ENCODE peak calls at places on chromosomes 12 and 14, in six cellular contexts. V is endothelial cell of umbilical vein, J is breast epithelium, E is uterus, L is PC-3, I is Peyer's patch. Q is an unnamed sample.

GRCh38 chr14:89378119-89378518 is 38.9 kb downstream of the FOXN3 start:
- DNase-seq in V (no peak), J (no peak), E (no peak), L (no peak), I (no peak), Q (no peak)

GRCh38 chr14:28264306-28264705 is 502.3 kb upstream of the FOXG1 start:
- DNase-seq in V (no peak), J (no peak), E (no peak), L (no peak), I (no peak), Q (no peak)

GRCh38 chr14:96267916-96268315 is 11.9 kb downstream of the BDKRB1 start:
- DNase-seq in V (no peak), J (no peak), E (no peak), L (peak; percentile 42), I (no peak), Q (no peak)

GRCh38 chr12:48199784-48200198 is 3.3 kb downstream of the OR10AD1 start:
- DNase-seq in V (no peak), J (no peak), E (peak; percentile 81), L (peak; percentile 11), I (no peak), Q (no peak)

GRCh38 chr12:130846386-130846785 is 7.3 kb upstream of the STX2 start:
- DNase-seq in V (no peak), J (no peak), E (no peak), L (no peak), I (no peak), Q (no peak)

GRCh38 chr14:54785778-54786160 is 116.9 kb downstream of the GCH1 start:
- DNase-seq in V (no peak), J (no peak), E (no peak), L (no peak), I (no peak), Q (no peak)

GRCh38 chr12:1870998-1871917 is 47.2 kb downstream of the CACNA2D4 start:
- DNase-seq in V (no peak), J (no peak), E (no peak), L (no peak), I (no peak), Q (no peak)

GRCh38 chr14:76780875-76781647 is 19.8 kb downstream of the VASH1 start:
- DNase-seq in V (no peak), J (peak; percentile 16), E (no peak), L (no peak), I (no peak), Q (no peak)

GRCh38 chr14:96268426-96269358 is 12.7 kb downstream of the BDKRB1 start:
- DNase-seq in V (no peak), J (no peak), E (peak; percentile 87), L (peak; percentile 81), I (peak; percentile 62), Q (no peak)

GRCh38 chr14:60963761-60964160 is 17.1 kb downstream of the TRMT5 start:
- DNase-seq in V (peak; percentile 81), J (no peak), E (no peak), L (no peak), I (no peak), Q (no peak)

GRCh38 chr12:123046431-123046830 is 66.0 kb downstream of the ARL6IP4 start:
- DNase-seq in V (no peak), J (no peak), E (no peak), L (no peak), I (no peak), Q (no peak)

GRCh38 chr12:2693204-2693860 is 101.4 kb upstream of the FKBP4 start:
- DNase-seq in V (no peak), J (no peak), E (no peak), L (no peak), I (no peak), Q (no peak)

GRCh38 chr14:33642080-33642479 is 308.8 kb downstream of the EGLN3 start:
- DNase-seq in V (no peak), J (no peak), E (no peak), L (no peak), I (no peak), Q (no peak)

GRCh38 chr12:47987411-47988072 is 16.7 kb downstream of the COL2A1 start:
- DNase-seq in V (no peak), J (no peak), E (no peak), L (no peak), I (peak; percentile 36), Q (no peak)

GRCh38 chr12:124698211-124698997 is 131.0 kb upstream of the NCOR2 start:
- DNase-seq in V (no peak), J (no peak), E (no peak), L (no peak), I (no peak), Q (no peak)

GRCh38 chr12:121857322-121858246 is 1.1 kb downstream of the HPD start:
- DNase-seq in V (no peak), J (no peak), E (no peak), L (no peak), I (no peak), Q (no peak)

GRCh38 chr12:76264617-76265016 is 83.6 kb downstream of the BBS10 start:
- DNase-seq in V (peak; percentile 14), J (no peak), E (no peak), L (no peak), I (no peak), Q (no peak)

GRCh38 chr12:70919597-70920035 is 922 bp downstream of the PTPRR start:
- DNase-seq in V (no peak), J (no peak), E (no peak), L (no peak), I (no peak), Q (no peak)

GRCh38 chr12:49225551-49226166 is 36.8 kb upstream of the TUBA1A start:
- DNase-seq in V (peak; percentile 56), J (no peak), E (no peak), L (peak; percentile 47), I (peak; percentile 34), Q (no peak)

GRCh38 chr12:30428098-30428497 is 267.6 kb downstream of the IPO8 start:
- DNase-seq in V (no peak), J (no peak), E (no peak), L (no peak), I (no peak), Q (no peak)

GRCh38 chr12:30425445-30425844 is 270.2 kb downstream of the IPO8 start:
- DNase-seq in V (no peak), J (no peak), E (no peak), L (no peak), I (no peak), Q (no peak)

GRCh38 chr12:30422844-30423243 is 272.8 kb downstream of the IPO8 start:
- DNase-seq in V (no peak), J (no peak), E (no peak), L (no peak), I (no peak), Q (no peak)

GRCh38 chr12:30423330-30423729 is 272.3 kb downstream of the IPO8 start:
- DNase-seq in V (no peak), J (no peak), E (no peak), L (no peak), I (no peak), Q (no peak)

GRCh38 chr12:30427555-30427954 is 268.1 kb downstream of the IPO8 start:
- DNase-seq in V (no peak), J (no peak), E (no peak), L (no peak), I (no peak), Q (no peak)
- H3K27ac ChIP-seq in V (no peak overlapping the region), J (no peak overlapping the region), E (no peak overlapping the region), L (no peak overlapping the region), I (no peak overlapping the region), Q (no peak overlapping the region)

GRCh38 chr12:77996670-77997069 is 166.0 kb downstream of the NAV3 start:
- DNase-seq in V (no peak), J (no peak), E (no peak), L (no peak), I (no peak), Q (no peak)
- TF ChIP-seq CTCF in V (no peak), J (no peak), E (no peak), L (no peak), I (no peak), Q (no peak)

DNA sequence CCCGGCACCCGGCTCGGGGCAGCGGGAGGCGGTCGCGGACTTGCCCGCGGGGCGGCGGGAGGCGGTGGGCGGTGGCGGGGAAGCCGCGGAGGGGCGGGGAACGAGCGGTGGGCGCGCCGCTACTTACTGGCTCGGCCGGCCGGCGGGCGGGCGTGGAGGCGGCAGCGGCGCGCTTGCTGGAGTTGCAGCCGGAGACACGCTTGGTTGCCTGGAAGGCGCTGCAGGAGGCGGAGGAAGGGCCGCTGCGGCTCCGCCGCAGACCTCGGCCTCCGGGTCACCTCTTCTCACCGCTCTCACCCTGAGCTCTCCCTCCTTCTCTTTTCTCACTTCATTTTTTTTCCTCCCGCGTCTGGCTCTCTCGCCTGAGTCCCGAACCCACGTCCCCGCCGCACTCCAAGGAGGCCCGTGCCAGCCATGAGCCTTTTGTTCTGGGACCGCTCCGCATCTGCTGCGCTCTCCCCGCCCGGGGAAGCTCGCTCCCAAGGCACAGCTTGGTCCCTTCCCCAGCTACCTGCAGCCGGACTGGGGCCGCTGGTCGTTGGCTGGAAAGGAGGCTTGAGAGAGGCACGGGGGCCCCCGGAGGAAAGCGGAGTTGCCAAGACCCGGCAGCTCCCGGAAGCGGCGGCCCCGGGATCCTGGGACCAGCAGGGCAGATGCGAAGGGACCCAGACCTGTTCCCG is 591 bp upstream of the KCNK10 start:
- DNase-seq in V (no peak), J (no peak), E (no peak), L (no peak), I (peak; percentile 49), Q (peak; percentile 70)
- H3K4me3 ChIP-seq in V (peak overlapping the region; percentile 3), J (peak overlapping the region; percentile 59), E (no peak overlapping the region), L (peak overlapping the region; percentile 16), I (peak overlapping the region; percentile 24), Q (peak overlapping the region; percentile 10)

DNA sequence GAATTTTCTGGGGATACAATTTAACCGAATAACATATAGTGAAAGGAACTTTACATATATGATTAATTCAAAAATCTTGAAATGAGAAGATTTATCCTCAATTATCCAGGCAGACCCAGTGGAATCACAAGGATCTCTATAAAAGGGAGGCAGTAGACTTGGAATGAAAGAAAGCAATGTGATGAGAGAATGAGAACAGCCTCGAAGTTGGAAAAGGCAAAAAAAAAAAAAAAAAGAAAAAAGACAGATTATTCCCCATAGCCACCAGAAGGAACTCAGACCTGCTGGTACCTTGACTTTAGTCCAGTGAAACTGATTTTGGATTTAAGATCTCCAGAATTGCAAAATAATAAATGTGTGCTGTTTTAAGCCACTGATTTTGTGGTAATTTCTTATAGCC is 416.3 kb upstream of the OR4E1 start:
- DNase-seq in V (no peak), J (no peak), E (no peak), L (no peak), I (no peak), Q (no peak)
- H3K27ac ChIP-seq in V (no peak overlapping the region), J (no peak overlapping the region), E (peak overlapping the region; percentile 54), L (no peak overlapping the region), I (no peak overlapping the region), Q (no peak overlapping the region)